ENCODE peak calls at places on chromosome 22, in four cellular contexts. One of them, this sample, is unnamed.

GRCh38 chr22:37638351-37639069 is 959 bp upstream of the SH3BP1 start:
- DNase-seq in body of pancreas: no peak
- DNase-seq in thyroid gland: no peak
- DNase-seq in breast epithelium: no peak
- DNase-seq in this sample: peak

GRCh38 chr22:32877196-32877595 is 75.7 kb downstream of the TIMP3 start:
- DNase-seq in body of pancreas: no peak
- DNase-seq in thyroid gland: no peak
- DNase-seq in breast epithelium: no peak
- DNase-seq in this sample: no peak

GRCh38 chr22:29427176-29427760 is 11.1 kb upstream of the RFPL1 start:
- DNase-seq in body of pancreas: no peak
- DNase-seq in thyroid gland: no peak
- DNase-seq in breast epithelium: no peak
- DNase-seq in this sample: no peak

GRCh38 chr22:44266811-44267760 is 45.7 kb downstream of the SHISAL1 start:
- DNase-seq in body of pancreas: no peak
- DNase-seq in thyroid gland: no peak
- DNase-seq in breast epithelium: no peak
- DNase-seq in this sample: no peak

GRCh38 chr22:19554834-19555404 is 30.7 kb upstream of the CLDN5 start:
- DNase-seq in body of pancreas: no peak
- DNase-seq in thyroid gland: no peak
- DNase-seq in breast epithelium: peak
- DNase-seq in this sample: peak

GRCh38 chr22:20131593-20131855 is at the start of gene ZDHHC8:
- DNase-seq in body of pancreas: peak
- DNase-seq in thyroid gland: peak
- DNase-seq in breast epithelium: no peak
- DNase-seq in this sample: peak

GRCh38 chr22:19958083-19959042 is 16.7 kb upstream of the TXNRD2 start:
- DNase-seq in body of pancreas: peak
- DNase-seq in thyroid gland: peak
- DNase-seq in breast epithelium: no peak
- DNase-seq in this sample: no peak

GRCh38 chr22:30286813-30287625 is 2.3 kb downstream of the CASTOR1 start:
- DNase-seq in body of pancreas: peak
- DNase-seq in thyroid gland: peak
- DNase-seq in breast epithelium: peak
- DNase-seq in this sample: peak

GRCh38 chr22:31604746-31605705 is 57.0 kb downstream of the PISD start:
- DNase-seq in body of pancreas: no peak
- DNase-seq in thyroid gland: no peak
- DNase-seq in breast epithelium: no peak
- DNase-seq in this sample: peak

GRCh38 chr22:33589297-33589696 is 331.0 kb downstream of the LARGE1 start:
- DNase-seq in body of pancreas: no peak
- DNase-seq in thyroid gland: no peak
- DNase-seq in breast epithelium: no peak
- DNase-seq in this sample: no peak

GRCh38 chr22:37331034-37331428 is 48.7 kb downstream of the CYTH4 start:
- DNase-seq in body of pancreas: no peak
- DNase-seq in thyroid gland: no peak
- DNase-seq in breast epithelium: no peak
- DNase-seq in this sample: no peak

GRCh38 chr22:33035276-33035863 is 22.8 kb downstream of the SYN3 start:
- DNase-seq in body of pancreas: no peak
- DNase-seq in thyroid gland: no peak
- DNase-seq in breast epithelium: no peak
- DNase-seq in this sample: no peak

GRCh38 chr22:36327922-36328551 is 59.7 kb downstream of the MYH9 start:
- DNase-seq in body of pancreas: peak
- DNase-seq in thyroid gland: peak
- DNase-seq in breast epithelium: no peak
- DNase-seq in this sample: no peak

GRCh38 chr22:31968022-31968421 is 23.7 kb downstream of the YWHAH start:
- DNase-seq in body of pancreas: no peak
- DNase-seq in thyroid gland: no peak
- DNase-seq in breast epithelium: no peak
- DNase-seq in this sample: no peak

GRCh38 chr22:37627545-37627944 is 11.9 kb upstream of the SH3BP1 start:
- DNase-seq in body of pancreas: no peak
- DNase-seq in thyroid gland: no peak
- DNase-seq in breast epithelium: no peak
- DNase-seq in this sample: no peak

GRCh38 chr22:44738347-44738715 is 14.0 kb upstream of the ARHGAP8 start:
- DNase-seq in body of pancreas: peak
- DNase-seq in thyroid gland: no peak
- DNase-seq in breast epithelium: no peak
- DNase-seq in this sample: no peak

GRCh38 chr22:49208768-49209252 is 618.9 kb downstream of the BRD1 start:
- DNase-seq in body of pancreas: no peak
- DNase-seq in thyroid gland: no peak
- DNase-seq in breast epithelium: peak
- DNase-seq in this sample: no peak

GRCh38 chr22:35422936-35423335 is 23.0 kb downstream of the MCM5 start:
- DNase-seq in body of pancreas: no peak
- DNase-seq in thyroid gland: no peak
- DNase-seq in breast epithelium: no peak
- DNase-seq in this sample: no peak

GRCh38 chr22:19868773-19869471 is 14.2 kb upstream of the GNB1L start:
- DNase-seq in body of pancreas: peak
- DNase-seq in thyroid gland: peak
- DNase-seq in breast epithelium: peak
- DNase-seq in this sample: no peak

GRCh38 chr22:46010177-46010867 is 33.4 kb upstream of the WNT7B start:
- DNase-seq in body of pancreas: peak
- DNase-seq in thyroid gland: peak
- DNase-seq in breast epithelium: no peak
- DNase-seq in this sample: no peak

GRCh38 chr22:38442967-38443674 is 11.9 kb downstream of the KCNJ4 start:
- DNase-seq in body of pancreas: no peak
- DNase-seq in thyroid gland: no peak
- DNase-seq in breast epithelium: no peak
- DNase-seq in this sample: no peak

GRCh38 chr22:33053323-33053722 is 4.9 kb downstream of the SYN3 start:
- DNase-seq in body of pancreas: no peak
- DNase-seq in thyroid gland: no peak
- DNase-seq in breast epithelium: no peak
- DNase-seq in this sample: no peak

GRCh38 chr22:39519681-39520053 is 695 bp upstream of the ATF4 start:
- DNase-seq in body of pancreas: peak
- DNase-seq in thyroid gland: peak
- DNase-seq in breast epithelium: no peak
- DNase-seq in this sample: no peak
- TF ChIP-seq POLR2A in body of pancreas: no peak
- TF ChIP-seq POLR2A in thyroid gland: no peak
- TF ChIP-seq POLR2A in breast epithelium: peak
- TF ChIP-seq POLR2A in this sample: peak

DNA sequence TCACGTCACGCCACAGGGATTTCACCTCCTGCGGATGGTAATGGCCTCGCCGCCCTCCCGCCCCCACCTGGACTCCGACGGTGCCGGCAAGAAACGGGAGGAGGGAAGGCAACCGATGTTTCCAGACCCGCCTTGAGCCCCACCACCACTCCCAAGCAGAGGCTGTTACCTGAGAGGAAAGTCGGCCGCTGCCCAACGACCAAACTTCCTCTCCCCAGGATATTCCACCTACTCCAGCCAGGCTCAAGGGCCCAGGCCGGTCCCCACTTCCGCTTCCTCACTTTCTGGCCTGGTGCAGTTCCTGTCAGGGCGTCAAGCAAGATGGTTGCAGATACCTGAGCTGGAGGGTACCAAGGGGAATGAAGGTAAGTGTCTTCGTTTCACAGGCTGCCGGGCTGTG is at the start of gene ENTHD1:
- DNase-seq in body of pancreas: no peak
- DNase-seq in thyroid gland: no peak
- DNase-seq in breast epithelium: no peak
- DNase-seq in this sample: no peak
- TF ChIP-seq CTCF in body of pancreas: no peak
- TF ChIP-seq CTCF in thyroid gland: no peak
- TF ChIP-seq CTCF in breast epithelium: no peak
- TF ChIP-seq CTCF in this sample: no peak

DNA sequence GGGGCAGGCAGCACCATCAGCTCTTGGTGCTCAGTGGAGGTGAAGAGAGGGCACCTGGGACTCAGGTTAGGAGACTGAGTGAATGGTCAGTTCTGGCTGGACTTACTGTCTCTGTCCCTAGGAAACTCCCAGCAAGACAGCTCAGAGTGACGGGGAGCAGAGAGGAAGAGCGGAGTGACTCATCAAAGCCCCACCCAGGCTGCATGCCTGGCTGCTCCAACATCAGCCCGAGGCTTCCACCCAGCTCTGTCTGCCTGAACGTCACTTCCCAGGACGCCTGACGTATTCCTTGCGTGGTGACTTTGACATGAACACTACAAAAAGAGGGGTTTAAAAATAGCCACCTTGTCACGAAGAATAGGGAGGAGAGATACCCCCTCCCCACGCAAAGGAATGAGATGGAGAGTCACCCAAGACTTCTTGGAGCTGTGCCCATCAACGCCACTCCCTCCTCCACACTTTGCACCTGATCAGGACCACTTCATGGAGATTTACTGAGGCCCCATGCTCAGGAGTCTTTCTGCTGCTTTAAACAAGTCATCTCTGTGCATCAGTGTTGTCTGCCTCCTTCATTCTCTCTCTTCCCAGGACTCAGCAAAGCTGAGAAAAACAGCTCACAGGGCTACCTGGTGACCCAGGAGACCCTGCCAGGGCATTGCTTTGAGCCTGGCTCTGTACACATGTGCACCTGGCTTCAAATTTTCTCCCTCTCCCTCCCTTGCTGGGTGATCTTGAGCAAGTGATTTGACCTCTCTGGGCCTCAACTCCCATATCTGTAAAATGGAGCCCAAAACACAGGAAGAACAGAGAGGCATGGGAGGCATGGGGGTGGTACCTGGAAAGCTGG is 83.1 kb downstream of the MN1 start:
- DNase-seq in body of pancreas: peak
- DNase-seq in thyroid gland: peak
- DNase-seq in breast epithelium: peak
- DNase-seq in this sample: peak
- H3K4me3 ChIP-seq in body of pancreas: no peak
- H3K4me3 ChIP-seq in thyroid gland: no peak
- H3K4me3 ChIP-seq in breast epithelium: no peak
- H3K4me3 ChIP-seq in this sample: no peak

GRCh38 chr22:39627208-39627607 is 56.7 kb downstream of the CACNA1I start:
- DNase-seq in body of pancreas: no peak
- DNase-seq in thyroid gland: no peak
- DNase-seq in breast epithelium: no peak
- DNase-seq in this sample: no peak

GRCh38 chr22:39625554-39626537 is 55.3 kb downstream of the CACNA1I start:
- DNase-seq in body of pancreas: no peak
- DNase-seq in thyroid gland: no peak
- DNase-seq in breast epithelium: no peak
- DNase-seq in this sample: no peak

GRCh38 chr22:39629851-39630250 is 59.3 kb downstream of the CACNA1I start:
- DNase-seq in body of pancreas: no peak
- DNase-seq in thyroid gland: no peak
- DNase-seq in breast epithelium: no peak
- DNase-seq in this sample: no peak

GRCh38 chr22:39628563-39629080 is 58.1 kb downstream of the CACNA1I start:
- DNase-seq in body of pancreas: no peak
- DNase-seq in thyroid gland: no peak
- DNase-seq in breast epithelium: no peak
- DNase-seq in this sample: no peak

GRCh38 chr22:39627865-39628562 is 57.5 kb downstream of the CACNA1I start:
- DNase-seq in body of pancreas: no peak
- DNase-seq in thyroid gland: no peak
- DNase-seq in breast epithelium: no peak
- DNase-seq in this sample: no peak
- TF ChIP-seq POLR2A in body of pancreas: no peak
- TF ChIP-seq POLR2A in thyroid gland: no peak
- TF ChIP-seq POLR2A in breast epithelium: no peak
- TF ChIP-seq POLR2A in this sample: no peak

DNA sequence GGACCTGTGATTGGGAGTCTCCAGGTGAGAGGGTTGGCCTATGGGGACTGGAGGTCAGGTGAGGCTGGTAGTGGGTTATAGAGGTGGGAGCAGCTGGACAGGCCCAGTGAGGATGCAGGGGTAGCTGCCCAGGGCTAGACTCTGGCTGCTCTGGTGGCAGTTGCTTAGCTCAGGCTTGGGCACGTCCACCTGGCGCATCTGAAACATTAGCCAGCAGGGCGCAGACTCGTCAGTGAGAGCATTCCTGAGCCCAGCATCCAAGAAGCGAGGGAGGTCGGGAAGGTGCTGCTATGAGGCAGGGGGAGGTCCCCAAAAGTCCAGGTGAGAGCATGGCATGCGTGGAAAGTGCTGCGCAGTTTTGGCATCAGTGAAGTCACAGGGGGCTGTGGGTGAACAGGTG is 3.5 kb upstream of the GGT1 start:
- DNase-seq in body of pancreas: no peak
- DNase-seq in thyroid gland: no peak
- DNase-seq in breast epithelium: no peak
- DNase-seq in this sample: no peak
- TF ChIP-seq CTCF in body of pancreas: no peak
- TF ChIP-seq CTCF in thyroid gland: no peak
- TF ChIP-seq CTCF in breast epithelium: no peak
- TF ChIP-seq CTCF in this sample: no peak

DNA sequence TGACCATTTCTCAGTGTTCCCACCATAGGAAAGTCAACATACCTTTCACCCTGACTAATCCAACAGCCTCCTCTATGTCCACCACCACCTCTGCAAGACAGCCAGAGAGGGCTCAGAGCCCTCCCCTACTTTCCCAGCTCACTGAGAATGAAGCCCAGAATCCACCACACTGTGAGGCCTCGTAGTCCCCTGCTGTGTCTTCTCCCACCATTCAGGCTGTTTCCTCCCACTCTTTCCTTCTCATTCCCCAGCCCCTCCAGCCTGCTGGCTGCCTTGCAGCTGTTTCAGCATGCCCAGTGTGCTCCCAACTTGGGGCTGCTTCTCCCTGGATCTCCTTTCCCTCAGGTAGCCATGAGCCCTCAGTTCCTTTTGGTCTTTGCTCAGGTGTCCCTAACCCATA is 27.0 kb downstream of the SGSM3 start:
- DNase-seq in body of pancreas: no peak
- DNase-seq in thyroid gland: no peak
- DNase-seq in breast epithelium: no peak
- DNase-seq in this sample: no peak
- H3K4me3 ChIP-seq in body of pancreas: no peak
- H3K4me3 ChIP-seq in thyroid gland: no peak
- H3K4me3 ChIP-seq in breast epithelium: no peak
- H3K4me3 ChIP-seq in this sample: no peak

GRCh38 chr22:40410272-40410671 is 39.9 kb downstream of the SGSM3 start:
- DNase-seq in body of pancreas: no peak
- DNase-seq in thyroid gland: no peak
- DNase-seq in breast epithelium: peak
- DNase-seq in this sample: no peak
- TF ChIP-seq POLR2A in body of pancreas: no peak
- TF ChIP-seq POLR2A in thyroid gland: no peak
- TF ChIP-seq POLR2A in breast epithelium: no peak
- TF ChIP-seq POLR2A in this sample: no peak